ENCODE peak calls at places on chromosomes 1 and 21, in six cellular contexts. M, U, D, F, K and X are unnamed samples.

GRCh38 chr1:8407652-8408051 is 89.7 kb downstream of the SLC45A1 start:
- DNase-seq in M (no peak), U (no peak), D (no peak), F (no peak), K (no peak), X (no peak)

GRCh38 chr1:182650678-182651669 is 33.4 kb downstream of the RGS8 start:
- DNase-seq in M (no peak), U (no peak), D (no peak), F (no peak), K (no peak), X (no peak)

GRCh38 chr1:151655362-151655761 is 43.5 kb downstream of the SNX27 start:
- DNase-seq in M (no peak), U (no peak), D (no peak), F (no peak), K (no peak), X (peak)

GRCh38 chr1:91440845-91441244 is 36.2 kb upstream of the HFM1 start:
- DNase-seq in M (no peak), U (no peak), D (no peak), F (no peak), K (no peak), X (no peak)

GRCh38 chr1:85575363-85575995 is 5.1 kb upstream of the CCN1 start:
- DNase-seq in M (no peak), U (no peak), D (no peak), F (no peak), K (no peak), X (no peak)

GRCh38 chr1:162724583-162725120 is 65.8 kb upstream of the HSD17B7 start:
- DNase-seq in M (no peak), U (no peak), D (no peak), F (no peak), K (no peak), X (no peak)

GRCh38 chr1:55203064-55203463 is 12.1 kb downstream of the USP24 start:
- DNase-seq in M (no peak), U (no peak), D (no peak), F (no peak), K (no peak), X (no peak)

GRCh38 chr1:55286851-55287602 is 71.9 kb upstream of the USP24 start:
- DNase-seq in M (no peak), U (no peak), D (no peak), F (no peak), K (no peak), X (no peak)

GRCh38 chr1:61887076-61887867 is 145.0 kb downstream of the PATJ start:
- DNase-seq in M (no peak), U (no peak), D (no peak), F (no peak), K (no peak), X (no peak)

GRCh38 chr1:245118066-245118465 is 36.7 kb upstream of the KIF26B start:
- DNase-seq in M (no peak), U (no peak), D (no peak), F (no peak), K (no peak), X (no peak)

GRCh38 chr1:19547814-19548213 is 62.5 kb upstream of the CAPZB start:
- DNase-seq in M (no peak), U (no peak), D (no peak), F (no peak), K (no peak), X (no peak)

GRCh38 chr1:187877220-187877619 is 1048.5 kb downstream of the PLA2G4A start:
- DNase-seq in M (no peak), U (no peak), D (no peak), F (no peak), K (no peak), X (no peak)

GRCh38 chr1:218499911-218500310 is 154.8 kb downstream of the TGFB2 start:
- DNase-seq in M (no peak), U (no peak), D (no peak), F (no peak), K (no peak), X (no peak)

GRCh38 chr21:38244407-38244787 is 12.4 kb upstream of the KCNJ15 start:
- DNase-seq in M (no peak), U (no peak), D (no peak), F (no peak), K (no peak), X (no peak)

GRCh38 chr21:43864806-43865470 is at the start of gene AGPAT3:
- DNase-seq in M (peak), U (peak), D (no peak), F (no peak), K (no peak), X (no peak)

GRCh38 chr1:109040627-109041613 is 982 bp downstream of the WDR47 start:
- DNase-seq in M (no peak), U (peak), D (peak), F (peak), K (no peak), X (peak)

GRCh38 chr1:31750858-31751638 is 13.1 kb downstream of the ADGRB2 start:
- DNase-seq in M (peak), U (no peak), D (peak), F (no peak), K (no peak), X (no peak)

GRCh38 chr21:38298833-38299232 is 42.0 kb downstream of the KCNJ15 start:
- DNase-seq in M (no peak), U (no peak), D (no peak), F (no peak), K (no peak), X (no peak)

GRCh38 chr1:92096317-92096716 is 16.2 kb downstream of the BTBD8 start:
- DNase-seq in M (no peak), U (no peak), D (no peak), F (no peak), K (no peak), X (no peak)

GRCh38 chr1:18883636-18884418 is 18.5 kb downstream of the ALDH4A1 start:
- DNase-seq in M (peak), U (peak), D (peak), F (peak), K (no peak), X (peak)

GRCh38 chr1:235079443-235079967 is 49.1 kb downstream of the TOMM20 start:
- DNase-seq in M (peak), U (no peak), D (peak), F (no peak), K (no peak), X (no peak)

GRCh38 chr1:19377812-19378718 is 65.9 kb downstream of the SLC66A1 start:
- DNase-seq in M (no peak), U (no peak), D (no peak), F (no peak), K (no peak), X (no peak)

GRCh38 chr1:65225179-65225578 is 77.2 kb downstream of the AK4 start:
- DNase-seq in M (no peak), U (no peak), D (no peak), F (no peak), K (no peak), X (no peak)

GRCh38 chr1:234309598-234310459 is 63.4 kb upstream of the COA6 start:
- DNase-seq in M (peak), U (peak), D (peak), F (peak), K (no peak), X (peak)

GRCh38 chr21:45326169-45326833 is 38.6 kb upstream of the POFUT2 start:
- DNase-seq in M (no peak), U (no peak), D (no peak), F (no peak), K (no peak), X (no peak)

GRCh38 chr1:113391643-113392271 is 1.4 kb downstream of the MAGI3 start:
- DNase-seq in M (no peak), U (no peak), D (peak), F (no peak), K (no peak), X (no peak)